ENCODE peak calls at places on chromosome 18, in ten cellular contexts. I is HFFc6, M is nephron progenitor cell, G is neural progenitor cell, V is HCT116, P is astrocyte, Z is tibial artery, R is K562, E is fibroblast of villous mesenchyme, U is AG10803. K is an unnamed sample.

GRCh38 chr18:49625021-49625691 is 63.3 kb downstream of the LIPG start:
- DNase-seq in I (no peak), M (no peak), G (no peak), V (no peak), P (peak), Z (no peak), R (no peak), E (peak), U (no peak), K (no peak)

GRCh38 chr18:58320907-58321561 is 277.0 kb downstream of the NEDD4L start:
- DNase-seq in I (no peak), M (no peak), G (no peak), V (no peak), P (no peak), Z (no peak), R (no peak), E (no peak), U (no peak), K (no peak)

GRCh38 chr18:56962322-56962721 is 184.6 kb upstream of the BOD1L2 start:
- DNase-seq in I (no peak), M (peak), G (no peak), V (no peak), P (no peak), Z (no peak), R (no peak), E (no peak), U (no peak), K (no peak)

GRCh38 chr18:79480171-79480981 is 84.6 kb downstream of the NFATC1 start:
- DNase-seq in I (no peak), M (no peak), G (no peak), V (no peak), P (no peak), Z (no peak), R (no peak), E (no peak), U (no peak), K (no peak)

GRCh38 chr18:77123313-77124231 is 9.0 kb downstream of the MBP start:
- DNase-seq in I (no peak), M (no peak), G (no peak), V (no peak), P (no peak), Z (no peak), R (no peak), E (no peak), U (no peak), K (peak)

GRCh38 chr18:61236476-61237057 is 96.7 kb upstream of the CDH20 start:
- DNase-seq in I (no peak), M (no peak), G (no peak), V (no peak), P (no peak), Z (no peak), R (no peak), E (no peak), U (no peak), K (no peak)

GRCh38 chr18:69985239-69985638 is 37.6 kb upstream of the CD226 start:
- DNase-seq in I (no peak), M (no peak), G (no peak), V (no peak), P (no peak), Z (no peak), R (no peak), E (no peak), U (no peak), K (no peak)

GRCh38 chr18:47775961-47776360 is 154.5 kb downstream of the SMAD2 start:
- DNase-seq in I (no peak), M (no peak), G (no peak), V (no peak), P (no peak), Z (no peak), R (no peak), E (peak), U (peak), K (no peak)

GRCh38 chr18:33205777-33206176 is 234.7 kb downstream of the CCDC178 start:
- DNase-seq in I (no peak), M (no peak), G (no peak), V (no peak), P (no peak), Z (no peak), R (no peak), E (no peak), U (no peak), K (no peak)

GRCh38 chr18:33212363-33212762 is 228.2 kb downstream of the CCDC178 start:
- DNase-seq in I (no peak), M (no peak), G (no peak), V (no peak), P (no peak), Z (no peak), R (no peak), E (no peak), U (no peak), K (no peak)

GRCh38 chr18:33210575-33211189 is 229.8 kb downstream of the CCDC178 start:
- DNase-seq in I (peak), M (peak), G (peak), V (no peak), P (peak), Z (no peak), R (no peak), E (peak), U (peak), K (no peak)
- TF ChIP-seq CTCF in I (peak), M (peak), G (peak), V (peak), P (peak), Z (no peak), R (peak), E (peak), U (peak), K (no peak)

GRCh38 chr18:50754297-50754696 is 65.5 kb downstream of the MRO start:
- DNase-seq in I (no peak), M (no peak), G (no peak), V (no peak), P (no peak), Z (no peak), R (no peak), E (no peak), U (no peak), K (no peak)
- TF ChIP-seq CTCF in I (no peak), M (no peak), G (no peak), V (no peak), P (no peak), Z (no peak), R (no peak), E (no peak), U (no peak), K (no peak)

DNA sequence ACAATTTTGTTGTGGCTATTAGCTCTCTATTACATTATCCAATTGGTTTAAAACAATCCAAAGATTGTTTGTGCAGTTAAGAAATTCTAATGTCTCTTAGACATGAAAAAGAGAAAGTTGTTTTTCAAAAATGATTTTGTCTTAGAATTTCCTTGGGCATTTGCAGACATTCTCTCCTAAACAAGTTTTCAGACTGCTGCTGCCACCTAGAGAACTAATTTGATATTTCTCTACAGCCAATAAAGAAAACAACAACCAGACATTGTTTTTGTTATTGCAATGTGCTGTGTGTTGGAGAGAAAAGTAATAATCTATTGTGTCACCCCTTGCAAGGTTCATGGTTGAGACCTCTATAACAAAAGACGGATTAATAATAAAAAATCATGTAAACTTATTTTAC is 119.0 kb upstream of the SYT4 start:
- DNase-seq in I (peak), M (no peak), G (peak), V (no peak), P (no peak), Z (no peak), R (no peak), E (peak), U (no peak), K (no peak)
- TF ChIP-seq CTCF in I (peak), M (peak), G (peak), V (no peak), P (peak), Z (no peak), R (no peak), E (peak), U (peak), K (no peak)

DNA sequence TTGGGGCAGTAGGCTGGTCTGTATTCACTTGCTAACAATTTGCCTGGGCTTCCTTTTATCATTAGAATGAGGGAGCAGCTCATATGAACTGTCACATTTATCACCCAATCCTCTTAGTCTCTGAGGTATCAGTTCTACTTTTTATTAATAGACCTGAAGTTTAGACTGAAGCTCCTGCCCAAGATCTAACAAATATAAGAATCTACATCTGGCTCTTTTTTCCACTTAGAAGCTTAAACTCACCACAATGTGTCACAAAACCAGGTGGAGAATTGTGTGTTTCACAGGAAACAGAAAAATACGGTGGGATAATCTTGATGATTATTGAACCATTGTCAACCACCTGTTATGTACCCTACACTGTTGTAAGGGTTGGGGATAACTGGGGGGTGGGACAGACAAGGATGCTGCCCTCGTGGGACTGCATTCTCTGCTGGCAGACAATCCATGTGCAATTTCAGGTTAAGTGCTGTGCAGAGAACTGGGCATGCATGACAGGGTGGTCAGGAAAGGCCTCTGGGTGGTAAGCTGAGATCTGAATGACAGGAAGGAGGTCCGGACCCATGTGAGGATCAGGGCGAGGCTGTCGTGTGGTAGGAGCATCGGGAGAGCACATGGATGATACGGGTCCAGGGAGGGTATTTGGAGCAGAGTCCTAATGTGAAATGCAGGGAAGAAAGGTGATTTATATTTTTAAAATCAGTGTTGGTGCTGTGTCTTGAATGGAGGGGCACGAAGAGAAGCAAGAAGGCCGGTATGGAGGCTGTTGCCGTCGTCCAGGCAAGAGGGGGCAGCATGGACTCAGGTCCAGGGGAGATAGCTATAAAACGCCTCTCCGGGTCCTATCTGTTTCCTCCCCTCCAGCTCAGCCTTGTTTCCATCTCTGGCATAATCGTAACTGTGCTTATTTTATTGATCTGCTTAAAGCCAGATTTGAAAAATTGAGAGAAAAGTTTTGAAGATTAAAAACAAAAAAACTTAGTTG is 17.6 kb downstream of the MYL12B start:
- DNase-seq in I (no peak), M (no peak), G (peak), V (no peak), P (no peak), Z (no peak), R (no peak), E (no peak), U (no peak), K (no peak)
- TF ChIP-seq CTCF in I (no peak), M (no peak), G (peak), V (no peak), P (no peak), Z (no peak), R (peak), E (no peak), U (no peak), K (no peak)

GRCh38 chr18:10557085-10557677 is 31.4 kb downstream of the NAPG start:
- DNase-seq in I (no peak), M (no peak), G (no peak), V (no peak), P (no peak), Z (no peak), R (no peak), E (no peak), U (no peak), K (no peak)
- TF ChIP-seq CTCF in I (no peak), M (no peak), G (no peak), V (no peak), P (no peak), Z (no peak), R (no peak), E (no peak), U (no peak), K (no peak)

GRCh38 chr18:14976736-14977430 is 228.9 kb downstream of the ANKRD30B start:
- DNase-seq in I (no peak), M (no peak), G (no peak), V (no peak), P (no peak), Z (no peak), R (no peak), E (no peak), U (peak), K (no peak)
- TF ChIP-seq CTCF in I (no peak), M (no peak), G (no peak), V (no peak), P (no peak), Z (no peak), R (no peak), E (no peak), U (peak), K (no peak)

GRCh38 chr18:37519506-37520135 is 46.0 kb downstream of the CELF4 start:
- DNase-seq in I (no peak), M (no peak), G (no peak), V (no peak), P (no peak), Z (no peak), R (no peak), E (no peak), U (no peak), K (no peak)
- TF ChIP-seq CTCF in I (no peak), M (no peak), G (no peak), V (no peak), P (no peak), Z (no peak), R (no peak), E (no peak), U (no peak), K (no peak)

K was measured in activated CD8-positive, alpha-beta T cell treated with anti-CD3 and anti-CD28 coated beads for 36 hours.